ENCODE peak calls at places on chromosomes 4 and X, in seven cellular contexts. K is stimulated activated CD8-positive, alpha-beta memory T cell treated with anti-CD3 and anti-CD28 coated beads, Interleukin-4, amount 100 ng/mL, for 24 hours; Z is globus pallidus; J is NCI-H1436; D is neural crest cell; R is AG04449; G is activated CD8-positive, alpha-beta T cell treated with anti-CD3 and anti-CD28 coated beads, Interleukin-2, amount 10 ng/mL, durations not matched to agents 7 days and 5 days. T is an unnamed sample.

GRCh38 chr4:14874990-14875389 is 127.3 kb upstream of the CPEB2 start:
- DNase-seq in K (no peak), Z (no peak), J (no peak), D (no peak), R (no peak), G (no peak), T (no peak)

GRCh38 chr4:101967697-101968346 is 177.3 kb downstream of the BANK1 start:
- DNase-seq in K (no peak), Z (no peak), J (no peak), D (no peak), R (no peak), G (no peak), T (no peak)

GRCh38 chr4:68960294-68961163 is 8.9 kb upstream of the UGT2A3 start:
- DNase-seq in K (no peak), Z (no peak), J (no peak), D (no peak), R (no peak), G (no peak), T (no peak)

GRCh38 chr4:184416913-184417734 is 57.2 kb downstream of the IRF2 start:
- DNase-seq in K (peak), Z (no peak), J (no peak), D (no peak), R (no peak), G (peak), T (peak)

GRCh38 chr4:155600246-155600645 is 66.4 kb upstream of the GUCY1A1 start:
- DNase-seq in K (no peak), Z (no peak), J (no peak), D (no peak), R (no peak), G (no peak), T (no peak)

GRCh38 chr4:173735055-173735454 is 205.0 kb upstream of the HAND2 start:
- DNase-seq in K (no peak), Z (no peak), J (no peak), D (no peak), R (peak), G (no peak), T (no peak)

GRCh38 chr4:173536808-173537429 is 6.9 kb upstream of the HAND2 start:
- DNase-seq in K (no peak), Z (no peak), J (no peak), D (peak), R (no peak), G (no peak), T (no peak)

GRCh38 chr4:186633844-186634243 is 78.5 kb upstream of the MTNR1A start:
- DNase-seq in K (no peak), Z (no peak), J (no peak), D (no peak), R (no peak), G (no peak), T (no peak)

GRCh38 chr4:103996637-103997036 is 276.9 kb upstream of the TACR3 start:
- DNase-seq in K (no peak), Z (peak), J (no peak), D (peak), R (no peak), G (no peak), T (no peak)

GRCh38 chrX:22999696-23000223 is at the start of gene DDX53:
- DNase-seq in K (no peak), Z (no peak), J (peak), D (no peak), R (no peak), G (no peak), T (no peak)

GRCh38 chr4:173403051-173403450 is 4.1 kb upstream of the SCRG1 start:
- DNase-seq in K (no peak), Z (no peak), J (no peak), D (no peak), R (no peak), G (no peak), T (no peak)

GRCh38 chrX:85243761-85244410 is at the start of the genes SATL1 and ZNF711:
- DNase-seq in K (no peak), Z (peak), J (peak), D (peak), R (no peak), G (peak), T (peak)

GRCh38 chr4:185839204-185839712 is 27.3 kb upstream of the SORBS2 start:
- DNase-seq in K (no peak), Z (peak), J (no peak), D (peak), R (peak), G (no peak), T (no peak)

GRCh38 chr4:9919047-9919446 is 102.2 kb downstream of the SLC2A9 start:
- DNase-seq in K (no peak), Z (no peak), J (no peak), D (no peak), R (no peak), G (no peak), T (no peak)

GRCh38 chr4:145732895-145733880 is 53.2 kb downstream of the C4orf51 start:
- DNase-seq in K (peak), Z (peak), J (peak), D (peak), R (peak), G (peak), T (peak)

GRCh38 chrX:23797371-23798128 is 14.6 kb downstream of the SAT1 start:
- DNase-seq in K (no peak), Z (no peak), J (no peak), D (no peak), R (no peak), G (no peak), T (no peak)

GRCh38 chrX:140346711-140347110 is 158.2 kb downstream of the SOX3 start:
- DNase-seq in K (no peak), Z (no peak), J (no peak), D (no peak), R (no peak), G (no peak), T (no peak)

GRCh38 chrX:16445166-16445752 is 204.7 kb upstream of the S100G start:
- DNase-seq in K (peak), Z (no peak), J (no peak), D (peak), R (no peak), G (peak), T (peak)

GRCh38 chr4:129738175-129738574 is 642.2 kb downstream of the C4orf33 start:
- DNase-seq in K (no peak), Z (no peak), J (no peak), D (no peak), R (no peak), G (no peak), T (no peak)

GRCh38 chrX:78527818-78528217 is 131.3 kb downstream of the RTL3 start:
- DNase-seq in K (no peak), Z (no peak), J (no peak), D (no peak), R (no peak), G (no peak), T (no peak)

T was measured in germinal center.